ENCODE peak calls at places on chromosomes 13 and 19, in five cellular contexts. B is esophagus squamous epithelium, C is kidney epithelial cell, G is left ventricle myocardium inferior, Y is uterus. M is an unnamed sample.

GRCh38 chr19:48900477-48901452 is 653 bp downstream of the NUCB1 start:
- DNase-seq in B (no peak), G (no peak), Y (no peak), C (no peak), M (peak; percentile 20)

GRCh38 chr13:84187626-84188025 is 305.4 kb upstream of the SLITRK1 start:
- DNase-seq in B (no peak), G (no peak), Y (no peak), C (no peak), M (peak; percentile 69)

GRCh38 chr19:52397310-52398090 is at the start of gene ZNF528:
- DNase-seq in B (peak; percentile 76), Y (peak; percentile 96), G (peak; percentile 97), C (peak; percentile 71), M (peak; percentile 71)

GRCh38 chr13:113123226-113124150 is 889 bp downstream of the F10 start:
- DNase-seq in Y (no peak), C (no peak), B (no peak), G (no peak), M (no peak)

GRCh38 chr19:4707956-4708650 is 15.5 kb downstream of the DPP9 start:
- DNase-seq in B (no peak), G (peak; percentile 77), C (no peak), Y (peak; percentile 53), M (no peak)

GRCh38 chr13:20411638-20412342 is 113.9 kb downstream of the CRYL1 start:
- DNase-seq in C (no peak), B (no peak), Y (no peak), G (no peak), M (peak; percentile 66)

GRCh38 chr13:75256922-75257321 is 225.0 kb downstream of the TBC1D4 start:
- DNase-seq in B (no peak), Y (no peak), G (no peak), C (no peak), M (peak; percentile 85)

GRCh38 chr13:81275666-81276258 is 934.8 kb upstream of the SPRY2 start:
- DNase-seq in C (no peak), B (no peak), G (no peak), Y (no peak), M (no peak)

GRCh38 chr19:47357788-47358680 is 8.9 kb downstream of the DHX34 start:
- DNase-seq in B (no peak), Y (no peak), C (no peak), G (no peak), M (no peak)

GRCh38 chr13:95713651-95714050 is 36.7 kb downstream of the DNAJC3 start:
- DNase-seq in G (no peak), Y (no peak), C (no peak), B (no peak), M (peak; percentile 40)

GRCh38 chr13:59364508-59365187 is 799.1 kb downstream of the DIAPH3 start:
- DNase-seq in Y (no peak), B (no peak), G (no peak), C (no peak), M (no peak)

GRCh38 chr19:36139473-36140288 is at the start of gene CAPNS1:
- DNase-seq in Y (peak; percentile 97), G (peak; percentile 99), C (peak; percentile 79), B (peak; percentile 62), M (peak; percentile 88)

GRCh38 chr13:59946924-59947323 is 216.8 kb downstream of the DIAPH3 start:
- DNase-seq in B (no peak), C (no peak), Y (no peak), G (no peak), M (no peak)

GRCh38 chr19:1945899-1946298 is 4.9 kb downstream of the CSNK1G2 start:
- DNase-seq in B (no peak), Y (peak; percentile 50), C (no peak), G (no peak), M (no peak)

GRCh38 chr19:39263912-39264305 is 4.3 kb upstream of the IFNL2 start:
- DNase-seq in B (no peak), C (no peak), G (no peak), Y (no peak), M (no peak)

GRCh38 chr13:21691928-21692327 is 21.1 kb downstream of the FGF9 start:
- DNase-seq in B (no peak), Y (no peak), G (no peak), C (no peak), M (no peak)

GRCh38 chr19:6103217-6103644 is 7.1 kb downstream of the RFX2 start:
- DNase-seq in Y (peak; percentile 82), C (no peak), B (no peak), G (peak; percentile 72), M (peak; percentile 99)

GRCh38 chr19:36030264-36031148 is 2.2 kb downstream of the CLIP3 start:
- DNase-seq in Y (no peak), B (no peak), G (no peak), C (no peak), M (peak; percentile 24)

GRCh38 chr13:26300140-26300539 is 46.2 kb downstream of the CDK8 start:
- DNase-seq in C (no peak), G (no peak), Y (no peak), B (no peak), M (peak; percentile 80)

GRCh38 chr13:48561461-48562224 is 28.8 kb upstream of the RCBTB2 start:
- DNase-seq in B (no peak), Y (no peak), G (no peak), C (no peak), M (no peak)

GRCh38 chr13:77857810-77858209 is 60.8 kb downstream of the EDNRB start:
- DNase-seq in C (no peak), G (no peak), B (no peak), Y (no peak), M (no peak)

GRCh38 chr13:106310450-106310849 is 225.0 kb downstream of the EFNB2 start:
- DNase-seq in Y (no peak), B (no peak), C (no peak), G (no peak), M (no peak)

GRCh38 chr19:15779756-15780476 is 7.5 kb upstream of the OR10H5 start:
- DNase-seq in G (peak; percentile 73), B (no peak), Y (peak; percentile 81), C (no peak), M (no peak)

GRCh38 chr13:100689191-100689590 is 14.6 kb upstream of the TMTC4 start:
- DNase-seq in B (no peak), C (no peak), G (no peak), Y (no peak), M (no peak)

GRCh38 chr19:5215431-5215830 is 125.2 kb downstream of the PTPRS start:
- DNase-seq in G (no peak), B (no peak), C (no peak), Y (no peak), M (no peak)

GRCh38 chr19:30567535-30568232 is 195.5 kb downstream of the ZNF536 start:
- DNase-seq in Y (no peak), C (no peak), B (no peak), G (no peak), M (no peak)

GRCh38 chr19:49338691-49339363 is 3.6 kb downstream of the CD37 start:
- DNase-seq in G (peak; percentile 75), C (no peak), B (no peak), Y (peak; percentile 85), M (peak; percentile 83)

GRCh38 chr19:35975608-35976214 is 19.3 kb upstream of the SDHAF1 start:
- DNase-seq in B (no peak), G (no peak), C (no peak), Y (no peak), M (no peak)

GRCh38 chr19:17889609-17890214 is 18.0 kb downstream of the SLC5A5 start:
- DNase-seq in G (no peak), Y (no peak), C (peak; percentile 2), B (no peak), M (peak; percentile 17)

GRCh38 chr13:73602295-73602694 is 531.9 kb downstream of the KLF12 start:
- DNase-seq in Y (no peak), B (no peak), G (no peak), C (no peak), M (peak; percentile 87)

GRCh38 chr19:2974342-2974932 is 2.9 kb upstream of the TLE6 start:
- DNase-seq in B (no peak), Y (peak; percentile 84), C (no peak), G (peak; percentile 50), M (no peak)

GRCh38 chr19:485583-486236 is 10.6 kb upstream of the MADCAM1 start:
- DNase-seq in Y (no peak), C (no peak), G (peak; percentile 48), B (no peak), M (peak; percentile 33)

GRCh38 chr19:5141278-5141925 is 172.5 kb downstream of the KDM4B start:
- DNase-seq in B (no peak), Y (no peak), G (no peak), C (peak; percentile 26), M (peak; percentile 31)

GRCh38 chr13:33611016-33611805 is 206.7 kb upstream of the RFC3 start:
- DNase-seq in C (peak; percentile 57), G (peak; percentile 76), B (no peak), Y (peak; percentile 34), M (no peak)

DNA sequence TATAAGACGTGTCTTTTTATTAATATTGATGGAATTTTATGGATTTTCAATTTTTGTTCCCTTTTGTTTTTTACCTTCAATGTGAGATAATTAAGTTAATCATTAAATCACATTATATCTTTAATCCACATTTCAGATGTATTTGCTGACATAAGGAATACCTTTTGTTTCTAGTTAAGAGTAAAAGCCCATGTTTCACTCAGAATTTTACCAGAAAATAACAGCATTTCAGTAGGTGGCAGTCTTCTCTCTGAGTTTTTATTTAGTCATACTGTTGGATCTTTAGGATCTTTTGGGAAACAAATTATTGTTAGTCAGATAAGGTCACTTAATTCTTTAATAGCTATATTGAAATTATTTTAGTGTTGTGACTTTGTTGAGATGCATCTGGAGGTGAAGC is 67.9 kb downstream of the NDFIP2 start:
- DNase-seq in Y (no peak), G (no peak), C (no peak), B (no peak), M (peak; percentile 16)
- TF ChIP-seq CTCF in Y (no peak), G (peak; percentile 46), C (peak; percentile 34), B (no peak), M (peak; percentile 3)

DNA sequence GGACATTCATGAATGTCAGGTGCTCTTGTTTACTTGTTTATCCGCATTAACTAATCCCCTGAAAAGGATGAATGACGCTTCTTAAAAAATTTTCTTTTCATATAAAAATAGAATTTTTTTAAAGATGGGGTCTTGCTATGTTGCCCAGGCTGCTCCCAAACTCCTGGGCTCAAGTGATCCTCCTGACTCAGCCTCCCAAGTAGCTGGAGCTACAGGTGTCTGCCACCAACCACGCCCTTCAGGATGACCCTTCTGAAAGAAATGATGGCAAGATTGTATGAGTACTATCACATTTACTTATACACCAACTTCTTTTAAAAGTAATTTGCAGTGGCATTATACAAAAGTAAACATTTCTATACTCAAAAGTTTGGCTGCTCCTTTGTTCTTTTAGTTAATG is 6.2 kb upstream of the EBPL start:
- DNase-seq in G (no peak), Y (no peak), B (no peak), C (no peak), M (no peak)
- H3K27me3 ChIP-seq in G (no peaks in the 10 kb centered on the region), Y (no peaks in the 10 kb centered on the region), B (no peaks in the 10 kb centered on the region), C (no peaks in the 10 kb centered on the region), M (no peaks in the 10 kb centered on the region)

GRCh38 chr19:21474671-21475181 is 30.7 kb upstream of the ZNF429 start:
- DNase-seq in Y (peak; percentile 63), B (no peak), C (peak; percentile 4), G (peak; percentile 82), M (no peak)
- H3K4me3 ChIP-seq in Y (peak overlapping the region; percentile 25), B (peak overlapping the region; percentile 40), C (peak overlapping the region; percentile 53), G (peak overlapping the region; percentile 73), M (no peak overlapping the region)

GRCh38 chr19:54207908-54208783 is 7.5 kb downstream of the RPS9 start:
- DNase-seq in C (no peak), G (peak; percentile 52), Y (peak; percentile 54), B (no peak), M (peak; percentile 43)
- TF ChIP-seq CTCF in C (no peak), G (no peak), Y (no peak), B (no peak), M (no peak)

GRCh38 chr13:44690376-44690775 is 114.2 kb upstream of the TSC22D1 start:
- DNase-seq in Y (no peak), G (no peak), C (no peak), B (no peak), M (no peak)
- H3K27me3 ChIP-seq in Y (no peaks in the 10 kb centered on the region), G (no peaks in the 10 kb centered on the region), C (no peaks in the 10 kb centered on the region), B (no peaks in the 10 kb centered on the region), M (no peaks in the 10 kb centered on the region)

M was measured in bronchial epithelial cell.